ENCODE peak calls at places on chromosomes 11 and 22, in four cellular contexts. A is activated CD4-positive, alpha-beta memory T cell treated with anti-CD3 and anti-CD28 coated beads for 36 hours; B is stimulated activated CD4-positive, alpha-beta T cell treated with anti-CD3 and anti-CD28 coated beads, Interleukin-2, amount 100 ng/mL, for 4 hours; W is H7. C is an unnamed sample.

GRCh38 chr11:64911142-64911541 is 5.9 kb downstream of the ATG2A start:
- DNase-seq in A (no peak), B (no peak), W (no peak), C (no peak)

GRCh38 chr11:113389288-113389687 is 1.7 kb downstream of the ANKK1 start:
- DNase-seq in A (no peak), B (no peak), W (no peak), C (no peak)

GRCh38 chr22:48719978-48720661 is 1107.6 kb downstream of the BRD1 start:
- DNase-seq in A (no peak), B (no peak), W (peak; percentile 91), C (no peak)

GRCh38 chr11:1113405-1114201 is 38.9 kb downstream of the MUC2 start:
- DNase-seq in A (no peak), B (no peak), W (peak; percentile 80), C (no peak)

GRCh38 chr11:196786-197731 is 4.2 kb downstream of the SCGB1C1 start:
- DNase-seq in A (no peak), B (no peak), W (no peak), C (peak; percentile 13)

GRCh38 chr11:3684787-3685186 is 13.6 kb upstream of the CHRNA10 start:
- DNase-seq in A (no peak), B (no peak), W (no peak), C (no peak)

GRCh38 chr11:130465259-130465658 is 16.8 kb downstream of the ADAMTS15 start:
- DNase-seq in A (no peak), B (no peak), W (no peak), C (no peak)

GRCh38 chr11:100902454-100903141 is 215.5 kb downstream of the ARHGAP42 start:
- DNase-seq in A (no peak), B (no peak), W (no peak), C (no peak)

GRCh38 chr11:119115484-119116234 is 5.7 kb upstream of the HINFP start:
- DNase-seq in A (peak; percentile 51), B (no peak), W (peak; percentile 62), C (peak; percentile 60)

GRCh38 chr11:125621995-125622394 is 3.0 kb upstream of the CHEK1 start:
- DNase-seq in A (no peak), B (no peak), W (no peak), C (no peak)

GRCh38 chr22:49689858-49690257 is 137.8 kb downstream of the BRD1 start:
- DNase-seq in A (no peak), B (no peak), W (no peak), C (no peak)

GRCh38 chr11:35967042-35967441 is 23.2 kb downstream of the LDLRAD3 start:
- DNase-seq in A (no peak), B (no peak), W (no peak), C (peak; percentile 50)

GRCh38 chr11:112797072-112797471 is 164.1 kb upstream of the NCAM1 start:
- DNase-seq in A (no peak), B (no peak), W (peak; percentile 84), C (no peak)

C was measured in testis.